ENCODE peak calls at places on chromosomes 16 and 17, in ten cellular contexts. J is aorta, G is sigmoid colon, R is breast epithelium, H is fibroblast of lung, V is left lung, Y is body of pancreas, Q is gastrocnemius medialis, T is cardiac muscle cell, F is psoas muscle. K is an unnamed sample. For H3K36me3, the result is how much of the 10 kb centered on the place peaks cover.

GRCh38 chr17:43799047-43799446 is 18.8 kb downstream of the CFAP97D1 start:
- DNase-seq in Y (no peak), J (no peak), R (no peak), H (no peak), Q (no peak), G (no peak), F (no peak), V (no peak), T (no peak), K (no peak)

GRCh38 chr16:66451548-66451947 is 24.5 kb downstream of the BEAN1 start:
- DNase-seq in T (no peak), R (no peak), F (no peak), H (no peak), Q (no peak), G (peak), V (no peak), J (no peak), Y (no peak), K (no peak)

GRCh38 chr16:67441907-67442306 is 11.0 kb downstream of the HSD11B2 start:
- DNase-seq in Q (peak), F (no peak), J (no peak), H (peak), V (no peak), Y (no peak), T (no peak), R (no peak), G (no peak), K (no peak)

GRCh38 chr16:86285938-86286921 is 224.1 kb upstream of the FOXF1 start:
- DNase-seq in G (peak), F (no peak), Q (no peak), H (no peak), J (no peak), Y (no peak), R (no peak), V (peak), T (no peak), K (no peak)

GRCh38 chr17:78325076-78325712 is 34.7 kb downstream of the SOCS3 start:
- DNase-seq in F (peak), J (peak), Y (peak), H (peak), T (peak), Q (peak), R (no peak), V (no peak), G (peak), K (no peak)

GRCh38 chr17:73667184-73667959 is 23.1 kb upstream of the SDK2 start:
- DNase-seq in Q (no peak), G (no peak), T (no peak), F (no peak), J (no peak), Y (peak), V (no peak), R (no peak), H (no peak), K (no peak)

GRCh38 chr17:34241062-34241461 is 14.0 kb upstream of the CCL2 start:
- DNase-seq in R (no peak), J (peak), Y (peak), H (no peak), F (peak), T (peak), Q (peak), V (no peak), G (peak), K (no peak)

GRCh38 chr17:17876959-17877547 is 40.3 kb upstream of the SREBF1 start:
- DNase-seq in J (peak), T (peak), V (peak), F (peak), G (peak), R (peak), Y (peak), H (peak), Q (no peak), K (peak)

GRCh38 chr16:69917739-69918138 is 33.4 kb upstream of the CLEC18A start:
- DNase-seq in J (peak), V (peak), G (peak), T (peak), Y (peak), Q (peak), H (peak), R (peak), F (peak), K (peak)

GRCh38 chr16:68356249-68356918 is 45.6 kb downstream of the PRMT7 start:
- DNase-seq in V (no peak), T (no peak), H (no peak), R (no peak), J (peak), Y (peak), F (no peak), G (no peak), Q (no peak), K (no peak)

GRCh38 chr16:19499481-19499880 is 22.4 kb downstream of the GDE1 start:
- DNase-seq in F (no peak), H (no peak), G (no peak), T (no peak), V (no peak), R (no peak), Y (no peak), Q (no peak), J (no peak), K (peak)

GRCh38 chr17:45147581-45148182 is 593 bp upstream of the HEXIM1 start:
- DNase-seq in Q (peak), V (peak), F (peak), J (peak), Y (peak), G (peak), T (peak), R (peak), H (peak), K (peak)

GRCh38 chr16:56869513-56870270 is 4.7 kb downstream of the SLC12A3 start:
- DNase-seq in V (no peak), H (no peak), T (peak), Y (no peak), F (no peak), R (no peak), G (no peak), J (no peak), Q (no peak), K (no peak)

GRCh38 chr17:54754560-54754959 is 146.1 kb upstream of the TOM1L1 start:
- DNase-seq in R (no peak), Y (no peak), J (no peak), Q (no peak), G (no peak), T (no peak), H (no peak), V (no peak), F (no peak), K (no peak)

GRCh38 chr16:83501481-83501880 is 306.3 kb upstream of the HSBP1 start:
- DNase-seq in Q (no peak), F (no peak), G (no peak), J (no peak), H (no peak), V (no peak), Y (no peak), T (no peak), R (no peak), K (no peak)
- H3K4me3 ChIP-seq in Q (no peak), F (no peak), G (no peak), J (no peak), H (no peak), V (no peak), Y (no peak), T (no peak), R (no peak), K (no peak)

GRCh38 chr17:2637422-2637821 is 44.0 kb downstream of the PAFAH1B1 start:
- DNase-seq in V (no peak), G (no peak), H (no peak), R (no peak), Q (no peak), Y (no peak), F (no peak), T (no peak), J (no peak), K (no peak)
- H3K36me3 ChIP-seq in V (half or more), G (under half), H (under half), R (under half), Q (under half), Y (under half), F (under half), T (under half), J (under half), K (under half)

DNA sequence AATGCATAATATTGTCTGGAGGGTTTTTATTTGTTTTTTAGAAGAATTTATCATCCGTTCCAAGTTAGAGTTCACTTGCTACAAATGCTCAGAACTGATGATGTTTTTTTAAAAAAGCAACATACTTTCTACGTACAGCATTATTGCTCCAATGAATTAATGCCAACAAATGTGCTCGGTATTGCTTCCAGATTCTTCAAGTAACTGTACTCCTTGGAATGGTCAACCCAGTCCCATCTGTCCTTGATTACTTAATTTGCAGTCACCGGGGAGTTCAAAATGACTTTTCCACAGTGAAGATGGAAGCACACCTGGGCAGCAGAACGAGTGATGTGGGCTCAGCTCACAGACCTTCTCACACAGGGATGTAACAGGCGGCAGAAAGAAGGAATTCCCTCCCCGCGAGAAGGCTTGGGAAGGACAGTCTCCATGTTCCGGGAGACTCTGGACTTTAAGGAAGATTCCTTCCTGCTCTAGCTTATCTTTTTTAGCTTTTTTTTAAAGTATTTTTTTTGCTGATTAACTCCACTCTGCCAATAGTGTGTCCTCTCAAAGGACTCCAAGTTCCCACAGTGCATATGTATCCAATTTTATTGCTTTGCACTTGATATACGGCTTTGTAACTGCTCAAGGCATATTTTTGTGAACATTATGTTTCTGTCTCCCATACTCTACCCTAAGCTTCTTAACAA is 68.9 kb downstream of the NXN start:
- DNase-seq in H (no peak), T (no peak), R (no peak), V (no peak), J (no peak), G (no peak), Y (no peak), F (no peak), Q (no peak), K (no peak)
- H3K4me3 ChIP-seq in H (no peak), T (no peak), R (peak), V (no peak), J (no peak), G (no peak), Y (no peak), F (no peak), Q (no peak), K (no peak)

DNA sequence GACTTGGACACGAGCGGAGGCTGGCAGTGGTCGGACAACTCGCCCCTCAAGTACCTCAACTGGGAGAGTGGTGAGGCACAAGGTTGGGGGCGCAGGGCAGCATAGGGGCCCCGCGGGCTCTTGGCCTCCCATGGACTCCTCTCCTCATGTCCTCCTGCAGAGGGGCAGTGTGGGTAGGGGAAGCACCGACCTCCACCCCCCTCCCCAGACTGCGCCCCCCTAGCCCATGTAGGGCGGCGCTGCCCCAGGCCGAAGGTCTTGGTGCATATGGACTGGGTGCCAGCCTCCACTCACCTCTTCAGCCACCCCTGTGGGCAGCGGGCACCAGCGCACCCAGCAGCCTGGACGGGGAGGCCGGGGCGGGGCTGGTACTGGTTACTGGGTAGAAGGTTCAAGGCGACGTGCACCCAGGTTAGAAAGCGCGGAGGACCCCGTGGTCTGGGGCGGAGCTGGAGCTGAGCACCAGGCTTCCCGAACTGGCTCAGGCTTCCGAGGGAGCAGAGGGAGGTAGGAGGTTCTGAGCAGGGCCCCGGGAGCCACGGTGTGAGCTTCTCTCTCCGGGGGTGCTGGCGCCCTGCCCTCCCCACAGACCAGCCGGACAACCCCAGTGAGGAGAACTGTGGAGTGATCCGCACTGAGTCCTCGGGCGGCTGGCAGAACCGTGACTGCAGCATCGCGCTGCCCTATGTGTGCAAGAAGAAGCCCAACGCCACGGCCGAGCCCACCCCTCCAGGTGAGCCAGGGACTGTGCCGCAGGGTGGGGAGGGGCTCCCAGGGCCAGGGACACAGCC is 39.5 kb downstream of the MRC2 start:
- DNase-seq in Q (no peak), R (no peak), G (no peak), H (no peak), Y (no peak), F (no peak), T (no peak), V (no peak), J (no peak), K (no peak)
- H3K36me3 ChIP-seq in Q (under half), R (under half), G (under half), H (under half), Y (under half), F (under half), T (under half), V (under half), J (under half), K (under half)

GRCh38 chr17:48720263-48721008 is 1.9 kb downstream of the PRAC1 start:
- DNase-seq in H (no peak), G (peak), R (no peak), J (no peak), Y (no peak), Q (no peak), F (no peak), V (no peak), T (no peak), K (no peak)

GRCh38 chr17:48721009-48721402 is 1.3 kb downstream of the PRAC1 start:
- DNase-seq in G (peak), Y (no peak), F (no peak), J (no peak), Q (no peak), V (no peak), T (no peak), H (no peak), R (no peak), K (no peak)

GRCh38 chr17:48718781-48719641 is 3.3 kb downstream of the PRAC1 start:
- DNase-seq in T (no peak), Q (no peak), V (no peak), J (no peak), H (no peak), F (no peak), Y (no peak), G (peak), R (no peak), K (no peak)

GRCh38 chr17:48718162-48718780 is 4.0 kb downstream of the PRAC1 start:
- DNase-seq in R (no peak), V (no peak), F (no peak), T (no peak), J (no peak), G (peak), H (no peak), Q (no peak), Y (no peak), K (no peak)

DNA sequence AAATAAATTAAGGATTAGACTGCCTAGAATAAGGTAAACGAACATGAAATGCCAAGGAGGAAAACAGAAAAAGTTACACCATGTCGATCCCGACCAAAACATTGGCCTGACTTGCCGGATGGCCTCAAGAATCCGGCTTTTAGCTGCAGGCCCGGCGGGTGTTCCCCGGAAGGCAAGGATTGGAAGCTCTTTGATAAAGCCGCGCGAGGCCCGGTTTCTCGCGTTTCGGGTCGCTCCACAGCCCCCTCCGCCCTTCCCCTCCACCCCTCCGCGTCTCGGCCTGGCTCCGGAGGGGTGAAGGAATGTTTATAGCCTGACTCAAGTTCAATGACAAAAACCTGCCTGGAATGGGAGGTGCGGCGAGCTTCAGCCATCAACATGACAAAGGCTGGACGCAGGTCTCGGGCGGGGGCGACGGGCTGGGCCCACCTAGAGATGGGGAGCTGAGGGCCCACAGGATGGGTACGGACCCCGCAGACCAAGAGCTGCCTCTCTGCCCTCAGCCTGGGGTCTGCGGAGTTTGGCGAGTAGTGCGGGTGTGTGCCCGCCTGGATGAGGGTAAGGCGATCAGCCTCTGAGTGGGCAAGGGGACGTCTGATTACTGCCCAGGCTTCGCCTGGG is 2.6 kb downstream of the PRAC1 start:
- DNase-seq in T (no peak), F (no peak), V (no peak), Q (no peak), R (no peak), G (peak), H (peak), J (no peak), Y (no peak), K (no peak)
- H3K4me3 ChIP-seq in T (no peak), F (no peak), V (no peak), Q (no peak), R (no peak), G (peak), H (no peak), J (no peak), Y (no peak), K (no peak)

DNA sequence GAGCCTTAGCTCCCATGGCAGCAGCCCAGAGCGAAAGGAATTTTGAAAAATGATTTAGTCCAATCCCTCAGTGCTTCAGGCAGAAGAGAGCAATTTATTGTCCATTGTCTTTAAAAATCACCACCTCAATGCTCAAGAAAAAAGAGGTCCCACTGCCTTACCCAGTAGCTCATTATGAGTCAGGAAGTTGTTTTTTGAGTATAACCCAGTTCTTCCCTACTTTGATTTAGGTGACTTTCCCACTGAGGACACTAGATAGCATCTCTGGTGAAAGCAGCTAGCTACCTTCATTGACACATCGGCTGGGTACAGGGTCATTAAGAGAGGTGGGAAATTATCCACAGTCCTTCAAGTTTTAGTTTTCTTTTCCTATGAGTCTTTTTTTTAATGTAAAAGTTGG is 40.7 kb downstream of the PECAM1 start:
- DNase-seq in G (no peak), F (no peak), R (no peak), Y (no peak), T (no peak), Q (no peak), H (no peak), J (no peak), V (no peak), K (no peak)
- H3K36me3 ChIP-seq in G (under half), F (under half), R (under half), Y (under half), T (under half), Q (under half), H (under half), J (under half), V (half or more), K (under half)